ENCODE peak calls at places on chromosomes 1 and 21, in six cellular contexts. O is suprapubic skin, S is endodermal cell, I is tibial nerve, D is Karpas-422, L is kidney. N is an unnamed sample.

GRCh38 chr1:89873757-89874156 is 52.9 kb downstream of the LRRC8D start:
- DNase-seq in L (no peak), S (no peak), I (no peak), D (no peak), O (no peak), N (no peak)

GRCh38 chr1:186275818-186276217 is 99.2 kb downstream of the TPR start:
- DNase-seq in S (no peak), O (no peak), I (no peak), D (no peak), L (no peak), N (no peak)

GRCh38 chr1:203223012-203223775 is 6.3 kb downstream of the CHIT1 start:
- DNase-seq in O (no peak), D (no peak), I (no peak), S (no peak), L (no peak), N (no peak)

GRCh38 chr1:241606544-241606943 is 33.6 kb downstream of the CHML start:
- DNase-seq in S (no peak), I (no peak), L (no peak), D (no peak), O (no peak), N (no peak)

GRCh38 chr1:23801338-23801748 is 789 bp upstream of the GALE start:
- DNase-seq in O (no peak), D (no peak), L (no peak), I (no peak), S (no peak), N (peak; percentile 62)

GRCh38 chr1:245361951-245362350 is 207.2 kb downstream of the KIF26B start:
- DNase-seq in O (no peak), S (no peak), D (no peak), I (no peak), L (no peak), N (no peak)

GRCh38 chr1:220213381-220213983 is 58.8 kb downstream of the RAB3GAP2 start:
- DNase-seq in I (no peak), L (no peak), O (no peak), D (no peak), S (no peak), N (no peak)

GRCh38 chr1:113242481-113242880 is 147.8 kb upstream of the MAGI3 start:
- DNase-seq in L (no peak), I (no peak), O (no peak), D (no peak), S (no peak), N (peak; percentile 100)

GRCh38 chr1:50023292-50024159 is at the start of gene AGBL4:
- DNase-seq in L (peak; percentile 78), O (no peak), S (peak; percentile 77), I (no peak), D (no peak), N (peak; percentile 13)

GRCh38 chr1:168698453-168698852 is 30.6 kb downstream of the DPT start:
- DNase-seq in O (no peak), S (no peak), L (no peak), I (no peak), D (no peak), N (no peak)

GRCh38 chr1:206839857-206840256 is 25.6 kb upstream of the IL20 start:
- DNase-seq in O (no peak), I (no peak), D (no peak), S (no peak), L (peak; percentile 78), N (no peak)

GRCh38 chr1:89972024-89972423 is 22.9 kb upstream of the ZNF326 start:
- DNase-seq in I (no peak), S (no peak), O (no peak), L (no peak), D (no peak), N (no peak)

GRCh38 chr1:206506803-206507394 is 432 bp upstream of the RASSF5 start:
- DNase-seq in D (no peak), S (no peak), I (no peak), L (peak; percentile 83), O (no peak), N (no peak)

GRCh38 chr1:117658676-117659075 is 52.8 kb downstream of the TENT5C start:
- DNase-seq in L (no peak), D (no peak), I (no peak), S (no peak), O (no peak), N (peak; percentile 58)

GRCh38 chr1:113109908-113110554 is 37.0 kb downstream of the LRIG2 start:
- DNase-seq in S (no peak), L (no peak), D (no peak), I (peak; percentile 20), O (no peak), N (no peak)

GRCh38 chr1:56821462-56821797 is 2.2 kb upstream of the FYB2 start:
- DNase-seq in D (no peak), O (no peak), S (no peak), I (no peak), L (no peak), N (peak; percentile 62)

GRCh38 chr21:34333150-34333739 is 30.6 kb upstream of the KCNE2 start:
- DNase-seq in O (no peak), D (no peak), I (no peak), L (no peak), S (no peak), N (no peak)

GRCh38 chr1:41773144-41773571 is 145.6 kb downstream of the HIVEP3 start:
- DNase-seq in S (no peak), L (no peak), D (no peak), O (peak; percentile 85), I (peak; percentile 62), N (no peak)

GRCh38 chr1:23436520-23437354 is 12.2 kb upstream of the TCEA3 start:
- DNase-seq in O (no peak), S (peak; percentile 99), D (peak; percentile 54), I (no peak), L (peak; percentile 66), N (peak; percentile 80)

GRCh38 chr1:115879977-115880376 is 39.1 kb upstream of the NHLH2 start:
- DNase-seq in I (no peak), D (peak; percentile 45), S (peak; percentile 82), O (no peak), L (no peak), N (no peak)

GRCh38 chr1:156704930-156705320 is 458 bp downstream of the CRABP2 start:
- DNase-seq in L (peak; percentile 83), D (no peak), O (peak; percentile 84), I (peak; percentile 47), S (peak; percentile 76), N (no peak)

GRCh38 chr1:9844746-9845145 is 21.0 kb upstream of the CLSTN1 start:
- DNase-seq in O (peak; percentile 59), D (no peak), L (peak; percentile 41), I (no peak), S (peak; percentile 41), N (no peak)

GRCh38 chr1:10074059-10074854 is 41.5 kb downstream of the UBE4B start:
- DNase-seq in D (no peak), I (peak; percentile 26), S (no peak), O (no peak), L (no peak), N (peak; percentile 55)

GRCh38 chr1:234676103-234676594 is 66.2 kb upstream of the IRF2BP2 start:
- DNase-seq in D (peak; percentile 48), O (no peak), I (peak; percentile 74), L (peak; percentile 86), S (peak; percentile 93), N (peak; percentile 78)

GRCh38 chr1:154589780-154590179 is 18.2 kb downstream of the ADAR start:
- DNase-seq in O (no peak), L (no peak), D (no peak), S (no peak), I (no peak), N (no peak)

GRCh38 chr1:234743866-234744581 is 134.0 kb upstream of the IRF2BP2 start:
- DNase-seq in L (no peak), O (no peak), D (no peak), I (no peak), S (peak; percentile 69), N (no peak)

GRCh38 chr1:185610954-185611353 is 123.2 kb upstream of the HMCN1 start:
- DNase-seq in L (no peak), O (no peak), D (no peak), S (no peak), I (no peak), N (no peak)

GRCh38 chr1:8412183-8412831 is 94.4 kb downstream of the SLC45A1 start:
- DNase-seq in D (no peak), I (peak; percentile 53), O (peak; percentile 84), L (no peak), S (no peak), N (peak; percentile 70)

GRCh38 chr1:181135462-181135781 is 46.9 kb downstream of the IER5 start:
- DNase-seq in L (no peak), D (peak; percentile 72), S (no peak), I (no peak), O (no peak), N (no peak)

GRCh38 chr1:106621853-106622252 is 434.6 kb upstream of the PRMT6 start:
- DNase-seq in I (no peak), L (no peak), O (no peak), D (no peak), S (no peak), N (no peak)

GRCh38 chr1:184189361-184189760 is 137.8 kb downstream of the TSEN15 start:
- DNase-seq in S (no peak), I (no peak), D (no peak), L (no peak), O (no peak), N (no peak)

GRCh38 chr1:61452354-61452990 is 272.5 kb downstream of the TM2D1 start:
- DNase-seq in I (no peak), S (no peak), L (no peak), D (no peak), O (no peak), N (no peak)
- H3K4me1 ChIP-seq in I (peaks cover 77% of the 10 kb centered on the region), S (peaks cover 15% of the 10 kb centered on the region), L (peaks cover 50% of the 10 kb centered on the region), D (peaks cover 32% of the 10 kb centered on the region), O (peaks cover 56% of the 10 kb centered on the region), N (peaks cover 9% of the 10 kb centered on the region)

GRCh38 chr1:210292276-210292851 is 36.3 kb upstream of the HHAT start:
- DNase-seq in D (no peak), O (peak; percentile 78), L (peak; percentile 92), I (peak; percentile 13), S (peak; percentile 95), N (peak; percentile 55)
- H3K4me3 ChIP-seq in D (no peak overlapping the region), O (peak overlapping the region; percentile 52), L (peak overlapping the region; percentile 68), I (peak overlapping the region; percentile 43), S (peak overlapping the region; percentile 69), N (no peak overlapping the region)

GRCh38 chr1:31570228-31570627 is 6.1 kb upstream of the TINAGL1 start:
- DNase-seq in I (no peak), O (no peak), L (no peak), D (no peak), S (no peak), N (no peak)
- H3K4me1 ChIP-seq in I (peaks cover 35% of the 10 kb centered on the region), O (peaks cover 30% of the 10 kb centered on the region), L (peaks cover 30% of the 10 kb centered on the region), D (no peaks in the 10 kb centered on the region), S (peaks cover 17% of the 10 kb centered on the region), N (peaks cover 9% of the 10 kb centered on the region)

GRCh38 chr1:28517649-28517999 is 11.8 kb downstream of the RCC1 start:
- DNase-seq in S (peak; percentile 73), D (no peak), O (no peak), L (no peak), I (no peak), N (no peak)
- H3K4me3 ChIP-seq in S (peak overlapping the region; percentile 94), D (peak overlapping the region; percentile 78), O (peak overlapping the region; percentile 64), L (peak overlapping the region; percentile 61), I (peak overlapping the region; percentile 54), N (no peak overlapping the region)

GRCh38 chr1:175210744-175211143 is 18.2 kb upstream of the KIAA0040 start:
- DNase-seq in S (no peak), L (no peak), D (no peak), O (no peak), I (no peak), N (no peak)
- H3K4me1 ChIP-seq in S (no peaks in the 10 kb centered on the region), L (no peaks in the 10 kb centered on the region), D (peaks cover 50% of the 10 kb centered on the region), O (no peaks in the 10 kb centered on the region), I (no peaks in the 10 kb centered on the region), N (no peaks in the 10 kb centered on the region)

GRCh38 chr1:226549094-226549936 is 751 bp downstream of the STUM start:
- DNase-seq in L (no peak), I (no peak), S (peak; percentile 70), O (no peak), D (no peak), N (no peak)
- H3K4me3 ChIP-seq in L (peak overlapping the region; percentile 49), I (peak overlapping the region; percentile 71), S (peak overlapping the region; percentile 73), O (peak overlapping the region; percentile 58), D (no peak overlapping the region), N (peak overlapping the region; percentile 59)

N was measured in small intestine.